ENCODE peak calls at places on chromosomes 1 and 21, in seven cellular contexts. W is body of pancreas; C is CD8-positive, alpha-beta T cell; U is lung; I is thoracic aorta; O is lower lobe of right lung; N is HL-60. Q is an unnamed sample.

GRCh38 chr1:36208978-36209708 is 15.1 kb upstream of the THRAP3 start:
- DNase-seq in C (no peak), I (no peak), W (peak; percentile 16), N (peak; percentile 90), O (no peak), U (no peak), Q (no peak)

GRCh38 chr1:41823453-41823852 is 95.3 kb downstream of the HIVEP3 start:
- DNase-seq in I (no peak), W (peak; percentile 24), C (no peak), U (peak; percentile 67), N (no peak), O (peak; percentile 60), Q (no peak)

GRCh38 chr1:74502432-74502831 is 10.0 kb downstream of the LRRC53 start:
- DNase-seq in N (peak; percentile 7), I (no peak), C (no peak), U (no peak), W (no peak), O (no peak), Q (no peak)

GRCh38 chr21:36122977-36123376 is 11.9 kb upstream of the CBR3 start:
- DNase-seq in O (no peak), W (no peak), U (no peak), N (no peak), I (no peak), C (no peak), Q (no peak)

GRCh38 chr1:240706150-240706904 is 94.4 kb upstream of the GREM2 start:
- DNase-seq in U (no peak), N (no peak), I (no peak), O (no peak), C (no peak), W (no peak), Q (no peak)

GRCh38 chr1:3030663-3031381 is 9.6 kb downstream of the ACTRT2 start:
- DNase-seq in C (no peak), N (no peak), U (no peak), O (peak; percentile 24), W (no peak), I (no peak), Q (peak; percentile 40)

GRCh38 chr1:15706751-15707150 is 22.6 kb downstream of the PLEKHM2 start:
- DNase-seq in C (no peak), U (peak; percentile 72), O (peak; percentile 79), W (no peak), N (no peak), I (no peak), Q (no peak)

GRCh38 chr1:220203816-220204215 is 68.4 kb downstream of the RAB3GAP2 start:
- DNase-seq in I (no peak), O (no peak), C (no peak), N (no peak), W (no peak), U (no peak), Q (no peak)

GRCh38 chr1:47416319-47417128 is 439 bp downstream of the FOXE3 start:
- DNase-seq in W (no peak), U (no peak), I (no peak), O (no peak), C (no peak), N (no peak), Q (no peak)

GRCh38 chr1:13585996-13586395 is 2.4 kb downstream of the PDPN start:
- DNase-seq in I (no peak), O (no peak), W (no peak), U (no peak), C (no peak), N (no peak), Q (no peak)

GRCh38 chr1:194570449-194570848 is 1384.0 kb upstream of the B3GALT2 start:
- DNase-seq in O (no peak), C (no peak), I (no peak), U (no peak), N (no peak), W (no peak), Q (no peak)

GRCh38 chr1:155062702-155063411 is 683 bp upstream of the EFNA4 start:
- DNase-seq in C (peak; percentile 83), O (peak; percentile 74), W (peak; percentile 69), U (no peak), N (peak; percentile 50), I (no peak), Q (peak; percentile 3)

GRCh38 chr1:218346391-218347204 is 1.5 kb downstream of the TGFB2 start:
- DNase-seq in O (no peak), W (no peak), C (no peak), N (no peak), I (no peak), U (no peak), Q (no peak)
- H3K27ac ChIP-seq in O (peak overlapping the region; percentile 81), W (peak overlapping the region; percentile 74), C (no peak overlapping the region), N (no peak overlapping the region), I (peak overlapping the region; percentile 78), U (peak overlapping the region; percentile 90), Q (peak overlapping the region; percentile 51)

GRCh38 chr1:145893306-145894055 is 7.8 kb upstream of the ANKRD35 start:
- DNase-seq in O (no peak), N (no peak), W (no peak), U (no peak), C (no peak), I (no peak), Q (no peak)

GRCh38 chr1:145891587-145892485 is 6.2 kb upstream of the ANKRD35 start:
- DNase-seq in N (peak; percentile 61), I (peak; percentile 95), C (peak; percentile 65), W (peak; percentile 98), O (peak; percentile 95), U (peak; percentile 97), Q (peak; percentile 77)

GRCh38 chr1:145889722-145890121 is 4.1 kb upstream of the ANKRD35 start:
- DNase-seq in C (no peak), W (no peak), N (no peak), I (no peak), O (no peak), U (no peak), Q (no peak)

GRCh38 chr1:145892486-145893087 is 6.9 kb upstream of the ANKRD35 start:
- DNase-seq in N (no peak), W (peak; percentile 64), C (no peak), I (no peak), O (no peak), U (no peak), Q (no peak)

DNA sequence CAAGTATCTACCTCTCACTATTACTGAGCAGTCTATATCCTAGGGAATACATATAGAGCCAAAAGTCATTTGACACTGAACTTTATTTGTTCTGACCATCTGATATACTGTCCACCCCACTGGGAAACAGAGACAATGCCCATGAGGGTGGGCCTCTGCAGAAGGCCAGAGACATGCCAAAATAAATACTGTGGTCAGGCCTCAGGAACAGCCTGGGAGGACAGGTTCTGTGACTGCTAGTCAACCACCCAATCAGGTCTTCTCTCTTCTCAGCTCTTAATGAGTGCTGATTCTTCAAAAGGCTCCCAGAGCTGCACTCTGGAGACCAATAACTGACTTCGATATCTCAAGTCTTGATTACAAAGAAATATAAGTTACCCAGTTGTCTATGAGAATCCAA is 5.5 kb upstream of the ANKRD35 start:
- DNase-seq in W (no peak), I (no peak), O (no peak), U (no peak), N (no peak), C (no peak), Q (no peak)
- H3K27ac ChIP-seq in W (peak overlapping the region; percentile 86), I (peak overlapping the region; percentile 99), O (peak overlapping the region; percentile 88), U (peak overlapping the region; percentile 94), N (no peak overlapping the region), C (no peak overlapping the region), Q (peak overlapping the region; percentile 66)

GRCh38 chr1:145977486-145978476 is 13.3 kb downstream of the POLR3GL start:
- DNase-seq in N (peak; percentile 76), U (peak; percentile 82), O (peak; percentile 70), W (peak; percentile 92), I (peak; percentile 50), C (peak; percentile 85), Q (peak; percentile 75)

GRCh38 chr1:145977016-145977415 is 12.5 kb downstream of the POLR3GL start:
- DNase-seq in C (peak; percentile 40), O (no peak), W (no peak), U (no peak), I (no peak), N (no peak), Q (no peak)

GRCh38 chr1:145972580-145972979 is 8.1 kb downstream of the POLR3GL start:
- DNase-seq in U (no peak), C (peak; percentile 21), I (no peak), N (peak; percentile 68), W (no peak), O (no peak), Q (no peak)

GRCh38 chr1:145975216-145975615 is 10.7 kb downstream of the POLR3GL start:
- DNase-seq in I (no peak), O (no peak), W (no peak), C (peak; percentile 42), N (no peak), U (no peak), Q (no peak)

GRCh38 chr1:145974721-145975120 is 10.2 kb downstream of the POLR3GL start:
- DNase-seq in N (no peak), C (peak; percentile 4), O (no peak), U (no peak), I (no peak), W (no peak), Q (no peak)
- H3K27ac ChIP-seq in N (no peak overlapping the region), C (no peak overlapping the region), O (no peak overlapping the region), U (no peak overlapping the region), I (no peak overlapping the region), W (no peak overlapping the region), Q (no peak overlapping the region)

DNA sequence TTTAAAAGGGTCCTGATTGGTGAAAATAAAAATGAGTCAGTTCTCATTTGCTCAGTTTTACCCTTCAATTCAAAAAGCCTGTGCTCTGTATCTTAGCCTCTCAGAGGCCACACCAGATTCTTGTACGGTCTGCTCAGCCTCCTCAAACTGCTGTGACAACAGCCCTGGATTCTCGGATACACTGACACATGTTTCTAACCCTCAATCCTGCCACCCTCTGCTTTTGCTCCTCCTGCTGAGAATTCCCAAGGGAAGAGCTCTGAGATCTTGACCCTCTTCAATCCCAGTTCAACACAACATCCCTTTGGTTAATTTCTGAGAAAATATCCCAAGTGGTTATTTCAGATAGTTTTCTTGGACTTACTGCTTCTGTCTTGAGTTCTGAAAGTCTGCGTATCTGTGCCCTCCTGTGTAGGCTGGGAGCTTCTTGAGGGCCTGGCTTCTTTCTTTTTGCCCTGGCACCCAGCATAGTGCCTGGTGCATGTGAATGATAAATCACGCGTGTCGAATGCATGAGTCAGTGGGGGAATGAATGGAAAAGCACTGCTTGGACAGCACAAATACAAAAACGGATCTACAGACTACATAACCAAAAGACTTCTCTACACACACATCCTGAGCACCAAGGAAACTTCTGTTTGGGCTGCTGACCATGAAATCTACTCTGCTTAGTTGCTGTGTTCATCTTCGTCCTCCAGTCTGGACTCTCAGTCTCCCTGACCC is 24.5 kb downstream of the IRF2BP2 start:
- DNase-seq in I (no peak), N (no peak), U (no peak), C (no peak), W (no peak), O (no peak), Q (no peak)
- H3K27ac ChIP-seq in I (peak overlapping the region; percentile 80), N (no peak overlapping the region), U (peak overlapping the region; percentile 45), C (no peak overlapping the region), W (peak overlapping the region; percentile 7), O (no peak overlapping the region), Q (no peak overlapping the region)